ENCODE peak calls at places on chromosomes 12 and 14, in ten cellular contexts. J is tibial artery, P is A549, Q is GM12864, G is neural crest cell, W is HFFc6, M is H9, X is AG10803, U is MCF 10A, A is mucosa of descending colon. E is an unnamed sample.

GRCh38 chr12:125856366-125856765 is 791.1 kb downstream of the AACS start:
- DNase-seq in J (no peak), P (no peak), Q (no peak), G (no peak), W (no peak), M (no peak), X (no peak), U (no peak), A (no peak), E (no peak)

GRCh38 chr12:75833268-75833667 is 198.3 kb downstream of the PHLDA1 start:
- DNase-seq in J (no peak), P (no peak), Q (no peak), G (no peak), W (no peak), M (no peak), X (no peak), U (no peak), A (no peak), E (no peak)

GRCh38 chr12:31620311-31620710 is 29.4 kb upstream of the DENND5B start:
- DNase-seq in J (no peak), P (peak; percentile 70), Q (no peak), G (no peak), W (peak; percentile 2), M (no peak), X (peak; percentile 25), U (no peak), A (no peak), E (no peak)

GRCh38 chr14:90409209-90409730 is 12.4 kb downstream of the CALM1 start:
- DNase-seq in J (peak; percentile 78), P (peak; percentile 77), Q (no peak), G (no peak), W (peak; percentile 93), M (no peak), X (peak; percentile 91), U (peak; percentile 77), A (no peak), E (no peak)

GRCh38 chr12:31363416-31363809 is 37.5 kb upstream of the SINHCAF start:
- DNase-seq in J (no peak), P (no peak), Q (no peak), G (no peak), W (no peak), M (peak; percentile 37), X (no peak), U (no peak), A (peak; percentile 17), E (peak; percentile 8)

GRCh38 chr12:68636268-68636667 is 25.6 kb downstream of the RAP1B start:
- DNase-seq in J (no peak), P (peak; percentile 53), Q (no peak), G (no peak), W (peak; percentile 75), M (no peak), X (peak; percentile 81), U (peak; percentile 60), A (no peak), E (no peak)

GRCh38 chr12:40616383-40616900 is 75.8 kb upstream of the CNTN1 start:
- DNase-seq in J (no peak), P (no peak), Q (no peak), G (no peak), W (no peak), M (no peak), X (no peak), U (no peak), A (no peak), E (no peak)

GRCh38 chr12:91975891-91976290 is 169.8 kb downstream of the BTG1 start:
- DNase-seq in J (no peak), P (no peak), Q (no peak), G (no peak), W (no peak), M (no peak), X (no peak), U (no peak), A (no peak), E (no peak)

GRCh38 chr12:9118161-9118560 is 2.4 kb upstream of the A2M start:
- DNase-seq in J (peak; percentile 54), P (no peak), Q (peak; percentile 30), G (no peak), W (no peak), M (no peak), X (peak; percentile 4), U (no peak), A (no peak), E (no peak)

GRCh38 chr12:109952160-109952858 is 43.9 kb downstream of the GIT2 start:
- DNase-seq in J (no peak), P (no peak), Q (peak; percentile 16), G (no peak), W (no peak), M (no peak), X (no peak), U (no peak), A (no peak), E (peak; percentile 45)

GRCh38 chr12:106123551-106123991 is 15.2 kb downstream of the NUAK1 start:
- DNase-seq in J (peak; percentile 71), P (peak; percentile 56), Q (no peak), G (no peak), W (peak; percentile 84), M (no peak), X (peak; percentile 92), U (no peak), A (no peak), E (no peak)

GRCh38 chr12:2944401-2945047 is 14.7 kb upstream of the TEAD4 start:
- DNase-seq in J (no peak), P (peak; percentile 66), Q (no peak), G (peak; percentile 12), W (no peak), M (peak; percentile 94), X (no peak), U (peak; percentile 68), A (peak; percentile 66), E (peak; percentile 74)
- TF ChIP-seq CTCF in J (peak; percentile 69), P (peak; percentile 79), Q (peak; percentile 76), G (peak; percentile 81), W (peak; percentile 78), M (peak; percentile 93), X (peak; percentile 64), U (peak; percentile 84), A (peak; percentile 79), E (peak; percentile 68)

DNA sequence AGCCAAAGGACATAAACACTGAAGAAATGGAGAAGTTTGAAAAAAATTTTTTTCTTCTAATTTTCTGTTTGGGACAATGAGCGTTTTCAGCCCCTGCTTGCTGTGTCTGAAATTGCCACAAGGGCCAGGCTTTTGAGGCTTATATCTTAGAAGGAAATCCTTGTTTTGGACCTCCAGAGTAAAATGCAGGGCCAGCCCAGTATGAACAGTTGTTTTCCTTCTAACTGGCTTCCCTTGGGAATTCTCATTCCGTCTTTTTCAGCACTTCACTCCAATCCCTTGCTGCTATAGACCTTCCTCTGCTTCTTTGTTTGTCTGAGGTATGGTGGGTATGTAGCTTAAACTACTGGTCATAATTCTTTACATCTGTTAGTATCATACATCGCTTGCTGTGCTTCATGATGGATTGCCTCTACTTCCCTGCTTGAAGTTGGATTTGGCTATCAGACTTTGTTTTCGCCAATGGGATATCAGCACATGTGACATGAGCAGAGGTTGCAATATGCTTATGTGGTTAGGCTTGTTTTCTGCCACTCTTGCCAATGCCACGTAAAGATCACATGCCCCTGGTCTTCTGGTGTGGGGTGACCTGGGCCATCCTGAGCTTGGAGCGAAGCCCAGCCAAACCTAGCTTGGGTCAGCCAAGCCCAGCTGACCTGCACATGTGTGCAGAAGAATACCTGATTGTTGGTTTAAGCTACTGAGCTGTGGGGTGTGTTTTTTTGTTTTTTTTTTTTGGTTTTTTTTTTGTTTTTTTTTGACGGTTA is 64.7 kb downstream of the AVPR1A start:
- DNase-seq in J (no peak), P (no peak), Q (no peak), G (no peak), W (no peak), M (no peak), X (no peak), U (no peak), A (no peak), E (no peak)
- TF ChIP-seq CTCF in J (no peak), P (no peak), Q (no peak), G (no peak), W (no peak), M (no peak), X (no peak), U (no peak), A (no peak), E (no peak)

GRCh38 chr14:71403673-71404072 is 496.4 kb downstream of the PCNX1 start:
- DNase-seq in J (no peak), P (peak; percentile 20), Q (peak; percentile 61), G (no peak), W (peak; percentile 31), M (no peak), X (no peak), U (peak; percentile 42), A (peak; percentile 40), E (peak; percentile 38)
- TF ChIP-seq CTCF in J (no peak), P (no peak), Q (peak; percentile 43), G (peak; percentile 41), W (peak; percentile 34), M (peak; percentile 32), X (no peak), U (peak; percentile 18), A (no peak), E (peak; percentile 10)

GRCh38 chr12:47885012-47885501 is 19.7 kb downstream of the VDR start:
- DNase-seq in J (no peak), P (no peak), Q (no peak), G (no peak), W (no peak), M (no peak), X (no peak), U (no peak), A (no peak), E (peak; percentile 71)

GRCh38 chr12:47888127-47888819 is 16.5 kb downstream of the VDR start:
- DNase-seq in J (no peak), P (no peak), Q (no peak), G (no peak), W (no peak), M (no peak), X (no peak), U (no peak), A (no peak), E (no peak)

GRCh38 chr12:47885566-47885965 is 19.2 kb downstream of the VDR start:
- DNase-seq in J (no peak), P (no peak), Q (no peak), G (no peak), W (no peak), M (no peak), X (no peak), U (no peak), A (no peak), E (no peak)

GRCh38 chr12:47887529-47887928 is 17.3 kb downstream of the VDR start:
- DNase-seq in J (no peak), P (no peak), Q (no peak), G (no peak), W (no peak), M (no peak), X (no peak), U (no peak), A (no peak), E (no peak)

DNA sequence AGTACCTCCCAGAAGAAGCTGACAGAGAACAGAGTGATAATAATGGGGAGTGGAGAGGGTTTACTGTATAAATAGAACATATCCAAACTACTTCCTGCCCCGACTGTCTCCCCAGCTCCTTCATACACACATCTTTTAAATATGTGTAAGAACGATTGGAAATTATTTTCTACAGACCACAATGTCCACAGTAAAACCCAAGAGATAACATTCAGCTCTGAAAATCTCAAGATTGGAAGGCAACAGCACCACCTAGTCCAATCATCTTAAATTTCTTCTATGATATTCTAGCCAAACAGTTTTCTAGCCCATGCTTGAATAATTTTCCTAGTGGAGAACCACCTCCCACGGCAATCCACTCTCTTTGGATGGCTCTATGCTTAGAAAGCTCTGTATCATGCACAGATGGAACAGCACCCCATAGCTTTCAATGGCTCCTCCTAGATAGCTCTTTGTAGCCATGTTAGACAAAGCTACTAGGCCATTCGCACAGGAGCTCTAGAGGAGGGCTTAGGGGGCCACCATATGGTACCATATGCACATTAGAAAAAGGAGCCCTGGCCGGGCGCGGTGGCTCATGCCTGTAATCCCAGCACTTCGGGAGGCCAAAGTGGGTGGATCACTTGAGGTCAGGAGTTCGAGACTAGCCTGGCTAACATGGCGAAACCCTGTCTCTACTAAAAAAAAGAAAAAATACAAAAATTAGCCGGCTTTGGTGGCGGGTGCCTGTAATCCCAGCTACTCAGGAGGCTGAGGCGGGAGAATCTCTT is 18.1 kb downstream of the VDR start:
- DNase-seq in J (no peak), P (no peak), Q (no peak), G (no peak), W (no peak), M (no peak), X (no peak), U (no peak), A (no peak), E (no peak)
- TF ChIP-seq CTCF in J (no peak), P (no peak), Q (no peak), G (no peak), W (peak; percentile 44), M (no peak), X (peak; percentile 13), U (no peak), A (no peak), E (no peak)